ENCODE peak calls at places on chromosome X, in eight cellular contexts. S, F, N, U, O, G, E and I are unnamed samples.

GRCh38 chrX:65668362-65669310 is 1.2 kb downstream of the MSN start:
- DNase-seq in S (peak), F (peak), N (peak), U (no peak), O (peak), G (peak), E (peak), I (peak)

GRCh38 chrX:65878456-65878855 is 161.4 kb downstream of the VSIG4 start:
- DNase-seq in S (no peak), F (no peak), N (no peak), U (no peak), O (no peak), G (no peak), E (no peak), I (no peak)

GRCh38 chrX:118355225-118355920 is 9.5 kb downstream of the WDR44 start:
- DNase-seq in S (no peak), F (no peak), N (no peak), U (no peak), O (no peak), G (no peak), E (no peak), I (no peak)

GRCh38 chrX:70324326-70324725 is 34.4 kb downstream of the KIF4A start:
- DNase-seq in S (no peak), F (no peak), N (no peak), U (no peak), O (no peak), G (peak), E (no peak), I (no peak)

GRCh38 chrX:9164535-9165425 is 130.9 kb upstream of the FAM9B start:
- DNase-seq in S (no peak), F (no peak), N (no peak), U (no peak), O (peak), G (peak), E (peak), I (no peak)

GRCh38 chrX:19683817-19684216 is 168.5 kb upstream of the MAP3K15 start:
- DNase-seq in S (no peak), F (no peak), N (no peak), U (no peak), O (no peak), G (no peak), E (no peak), I (no peak)

GRCh38 chrX:46837543-46838481 is 969 bp downstream of the RP2 start:
- DNase-seq in S (no peak), F (peak), N (no peak), U (no peak), O (no peak), G (peak), E (peak), I (no peak)

GRCh38 chrX:3326721-3327120 is 19.7 kb downstream of the MXRA5 start:
- DNase-seq in S (no peak), F (no peak), N (no peak), U (peak), O (no peak), G (no peak), E (no peak), I (no peak)

GRCh38 chrX:92247076-92247475 is 467.9 kb downstream of the PCDH11X start:
- DNase-seq in S (no peak), F (no peak), N (no peak), U (no peak), O (peak), G (no peak), E (peak), I (no peak)

GRCh38 chrX:24025741-24026402 is 1.1 kb downstream of the KLHL15 start:
- DNase-seq in S (no peak), F (no peak), N (no peak), U (no peak), O (peak), G (peak), E (peak), I (peak)

GRCh38 chrX:104335765-104336164 is 81.0 kb upstream of the ESX1 start:
- DNase-seq in S (no peak), F (no peak), N (no peak), U (no peak), O (peak), G (peak), E (peak), I (no peak)

GRCh38 chrX:63784902-63785692 is at the start of gene ARHGEF9:
- DNase-seq in S (no peak), F (no peak), N (peak), U (no peak), O (peak), G (peak), E (peak), I (no peak)

GRCh38 chrX:63784346-63784901 is 590 bp downstream of the ARHGEF9 start:
- DNase-seq in S (no peak), F (no peak), N (peak), U (no peak), O (no peak), G (no peak), E (no peak), I (no peak)
- H3K4me3 ChIP-seq in S (peak), F (no peak), N (peak), U (no peak), O (peak), G (no peak), E (peak), I (peak)

GRCh38 chrX:44876767-44877166 is 3.8 kb downstream of the KDM6A start:
- DNase-seq in S (no peak), F (no peak), N (no peak), U (no peak), O (no peak), G (no peak), E (no peak), I (no peak)
- H3K4me3 ChIP-seq in S (no peak), F (no peak), N (no peak), U (no peak), O (no peak), G (no peak), E (no peak), I (no peak)

GRCh38 chrX:131288738-131289511 is at the start of gene IGSF1:
- DNase-seq in S (no peak), F (no peak), N (peak), U (no peak), O (peak), G (peak), E (peak), I (no peak)
- H3K4me3 ChIP-seq in S (no peak), F (no peak), N (peak), U (no peak), O (no peak), G (no peak), E (peak), I (peak)

GRCh38 chrX:72258174-72258573 is 18.9 kb downstream of the RPS4X start:
- DNase-seq in S (no peak), F (no peak), N (no peak), U (peak), O (peak), G (peak), E (peak), I (no peak)

GRCh38 chrX:72255864-72256263 is 17.0 kb upstream of the ERCC6L start:
- DNase-seq in S (no peak), F (no peak), N (no peak), U (no peak), O (no peak), G (no peak), E (no peak), I (no peak)

GRCh38 chrX:72255445-72255844 is 16.6 kb upstream of the ERCC6L start:
- DNase-seq in S (peak), F (no peak), N (peak), U (no peak), O (no peak), G (no peak), E (no peak), I (no peak)

GRCh38 chrX:72253686-72254085 is 14.9 kb upstream of the ERCC6L start:
- DNase-seq in S (no peak), F (no peak), N (no peak), U (no peak), O (no peak), G (no peak), E (no peak), I (no peak)

DNA sequence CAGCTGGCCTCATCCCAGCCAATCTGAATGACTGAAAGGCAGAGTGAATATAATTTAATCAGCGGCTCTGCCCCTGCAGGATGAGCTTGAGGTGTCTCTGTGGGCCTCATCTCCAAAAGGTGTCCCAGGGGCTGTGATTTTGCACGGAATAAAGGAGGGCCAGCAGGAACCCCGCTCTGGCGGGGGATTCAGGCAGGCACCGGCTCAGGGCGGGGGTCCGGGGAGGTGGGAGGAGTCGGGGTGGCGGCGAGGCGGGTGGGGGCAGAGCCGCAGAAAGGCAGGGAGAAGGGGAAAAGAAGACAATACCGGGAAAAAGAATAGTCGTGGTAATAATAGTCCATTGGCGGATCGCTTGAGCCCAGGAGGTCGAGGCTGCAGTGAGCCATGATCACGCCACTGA is 16.0 kb upstream of the ERCC6L start:
- DNase-seq in S (no peak), F (no peak), N (peak), U (no peak), O (no peak), G (no peak), E (no peak), I (no peak)
- H3K4me3 ChIP-seq in S (no peak), F (no peak), N (peak), U (no peak), O (no peak), G (no peak), E (no peak), I (no peak)